ENCODE peak calls at places on chromosomes 3 and 15, in four cellular contexts. B is activated T-cell treated with anti-CD3 and anti-CD28 coated beads, Interleukin-2, amount 50 U/mL, for 72 hours; W is activated CD8-positive, alpha-beta memory T cell treated with anti-CD3 and anti-CD28 coated beads, Interleukin-2, amount 50 U/mL, for 48 hours; Z is naive thymus-derived CD8-positive, alpha-beta T cell. V is an unnamed sample.

GRCh38 chr3:192494176-192494575 is 233.2 kb downstream of the FGF12 start:
- DNase-seq in B (no peak), Z (no peak), W (no peak), V (no peak)

GRCh38 chr3:170356596-170357175 is 829 bp upstream of the SKIL start:
- DNase-seq in W (peak), Z (no peak), B (peak), V (peak)

GRCh38 chr3:26118165-26118564 is 328.3 kb downstream of the OXSM start:
- DNase-seq in B (no peak), Z (no peak), W (no peak), V (no peak)

GRCh38 chr3:171156455-171157005 is 130.0 kb upstream of the SLC2A2 start:
- DNase-seq in B (no peak), W (no peak), Z (no peak), V (no peak)

GRCh38 chr15:70160267-70160666 is 62.5 kb upstream of the TLE3 start:
- DNase-seq in Z (no peak), B (no peak), W (no peak), V (no peak)

GRCh38 chr3:129369711-129370110 is 58.7 kb downstream of the EFCAB12 start:
- DNase-seq in B (no peak), Z (no peak), W (no peak), V (no peak)

GRCh38 chr3:175266993-175267960 is 408.1 kb downstream of the NAALADL2 start:
- DNase-seq in B (no peak), Z (no peak), W (no peak), V (no peak)

GRCh38 chr3:169827712-169828111 is 15.0 kb upstream of the LRRC34 start:
- DNase-seq in B (no peak), Z (no peak), W (no peak), V (no peak)

GRCh38 chr3:55629432-55629831 is 142.3 kb upstream of the WNT5A start:
- DNase-seq in B (no peak), Z (no peak), W (no peak), V (no peak)

GRCh38 chr3:13600950-13601691 is 52.2 kb downstream of the FBLN2 start:
- DNase-seq in Z (no peak), B (no peak), W (no peak), V (no peak)

GRCh38 chr3:191348098-191348497 is 17.8 kb upstream of the UTS2B start:
- DNase-seq in Z (no peak), W (no peak), B (no peak), V (no peak)

GRCh38 chr3:28150465-28151206 is 90.8 kb upstream of the CMC1 start:
- DNase-seq in B (no peak), Z (no peak), W (no peak), V (no peak)

GRCh38 chr15:49881866-49882265 is 237.2 kb downstream of the ATP8B4 start:
- DNase-seq in Z (no peak), B (no peak), W (no peak), V (no peak)

GRCh38 chr3:131283862-131284261 is 97.7 kb upstream of the NUDT16 start:
- DNase-seq in B (no peak), Z (no peak), W (no peak), V (no peak)

GRCh38 chr3:46858456-46858855 is 4.8 kb downstream of the MYL3 start:
- DNase-seq in Z (no peak), W (no peak), B (no peak), V (no peak)

GRCh38 chr3:114608293-114608692 is 314.5 kb downstream of the TIGIT start:
- DNase-seq in B (no peak), W (no peak), Z (no peak), V (no peak)

GRCh38 chr3:16448691-16449090 is 64.8 kb downstream of the RFTN1 start:
- DNase-seq in B (peak), W (peak), Z (no peak), V (no peak)

GRCh38 chr15:55884223-55884622 is 109.2 kb downstream of the NEDD4 start:
- DNase-seq in Z (no peak), B (no peak), W (no peak), V (no peak)

GRCh38 chr3:139934557-139935070 is 371 bp upstream of the CLSTN2 start:
- DNase-seq in Z (no peak), B (peak), W (no peak), V (no peak)

GRCh38 chr3:48220746-48221145 is 2.5 kb upstream of the CAMP start:
- DNase-seq in Z (no peak), W (no peak), B (no peak), V (no peak)

GRCh38 chr15:63942486-63943365 is 103.6 kb downstream of the DAPK2 start:
- DNase-seq in W (no peak), Z (no peak), B (no peak), V (no peak)

GRCh38 chr3:52537165-52537635 is 795 bp downstream of the UQCC5 start:
- DNase-seq in W (no peak), B (no peak), Z (no peak), V (no peak)

GRCh38 chr3:135012101-135012500 is 217.0 kb downstream of the EPHB1 start:
- DNase-seq in W (no peak), B (no peak), Z (no peak), V (no peak)

GRCh38 chr3:151838574-151839312 is 24.8 kb downstream of the AADAC start:
- DNase-seq in B (peak), Z (peak), W (no peak), V (no peak)

GRCh38 chr3:73804204-73804603 is 179.5 kb upstream of the PDZRN3 start:
- DNase-seq in W (no peak), B (no peak), Z (no peak), V (no peak)

GRCh38 chr3:30943206-30943605 is 48.7 kb upstream of the GADL1 start:
- DNase-seq in Z (no peak), B (no peak), W (no peak), V (no peak)

GRCh38 chr3:185187391-185187790 is 34.5 kb upstream of the C3orf70 start:
- DNase-seq in W (no peak), B (no peak), Z (no peak), V (no peak)

GRCh38 chr3:66592061-66592875 is 91.4 kb upstream of the LRIG1 start:
- DNase-seq in Z (no peak), W (no peak), B (no peak), V (no peak)

GRCh38 chr3:12959838-12960378 is 113.3 kb downstream of the IQSEC1 start:
- DNase-seq in Z (no peak), W (no peak), B (no peak), V (no peak)

GRCh38 chr3:128572644-128573105 is 77.9 kb downstream of the RPN1 start:
- DNase-seq in W (no peak), B (peak), Z (no peak), V (no peak)

V was measured in T follicular helper cell.